ENCODE peak calls at places on chromosomes 4 and X, in nine cellular contexts. O is B cell; X is CD8-positive, alpha-beta memory T cell; S is activated T-helper 1 cell treated with anti-CD3 and anti-CD28 coated beads, Interleukin-2, amount 50 U/mL, for 16 hours; U is neuronal stem cell; T is KG1; K is foreskin melanocyte; N is Ammon's horn; F is NCI-H1092 treated with DMSO at 0.1 percent for 48 hours. Q is an unnamed sample.

GRCh38 chrX:149567621-149568417 is 18.1 kb upstream of the HSFX3 start:
- DNase-seq in T (no peak), U (no peak), X (no peak), N (no peak), K (no peak), F (no peak), O (no peak), S (no peak), Q (no peak)

GRCh38 chr4:167031534-167032156 is 202.6 kb downstream of the SPOCK3 start:
- DNase-seq in K (no peak), N (no peak), T (no peak), S (no peak), U (no peak), O (no peak), X (no peak), F (no peak), Q (no peak)

GRCh38 chrX:104118765-104119164 is 6.4 kb downstream of the ZCCHC18 start:
- DNase-seq in K (no peak), T (no peak), S (no peak), O (no peak), F (peak), N (no peak), X (no peak), U (no peak), Q (no peak)

GRCh38 chrX:111254896-111255693 is 15.2 kb downstream of the CAPN6 start:
- DNase-seq in S (no peak), T (no peak), K (no peak), X (no peak), F (no peak), N (no peak), O (no peak), U (no peak), Q (no peak)

GRCh38 chrX:22559506-22559905 is 286.8 kb downstream of the CBLL2 start:
- DNase-seq in S (no peak), F (peak), O (no peak), X (no peak), N (no peak), K (no peak), T (no peak), U (no peak), Q (no peak)

GRCh38 chrX:17067534-17067933 is 121.1 kb downstream of the REPS2 start:
- DNase-seq in K (no peak), O (no peak), U (no peak), T (no peak), S (no peak), X (no peak), N (peak), F (no peak), Q (no peak)

GRCh38 chr4:168744021-168744420 is 247.2 kb downstream of the PALLD start:
- DNase-seq in O (no peak), S (no peak), F (no peak), K (no peak), T (no peak), U (no peak), X (no peak), N (no peak), Q (no peak)

GRCh38 chr4:21768349-21769310 is 179.9 kb downstream of the KCNIP4 start:
- DNase-seq in S (no peak), N (peak), F (peak), O (no peak), X (no peak), K (peak), U (peak), T (peak), Q (peak)

GRCh38 chr4:122784261-122784660 is 42.4 kb upstream of the FGF2 start:
- DNase-seq in T (no peak), S (no peak), O (no peak), N (no peak), K (no peak), U (no peak), F (no peak), X (no peak), Q (peak)

GRCh38 chr4:87268401-87268800 is 48.0 kb upstream of the KLHL8 start:
- DNase-seq in X (no peak), U (peak), O (no peak), S (no peak), N (no peak), F (no peak), K (no peak), T (no peak), Q (no peak)